ENCODE peak calls at places on chromosomes 1 and 21, in six cellular contexts. Z, I, S, K, V and X are unnamed samples.
A peak's percentile ranks its signal among the peaks of the same experiment; 100 is the strongest.

GRCh38 chr1:55965981-55966461 is 613.3 kb downstream of the PLPP3 start:
- DNase-seq in K (no peak), S (no peak), V (no peak), Z (no peak), I (no peak), X (no peak)

GRCh38 chr1:47334765-47335435 is 1.3 kb downstream of the CMPK1 start:
- DNase-seq in Z (no peak), S (no peak), K (no peak), V (no peak), I (no peak), X (no peak)

GRCh38 chr1:55476445-55477015 is 261.4 kb upstream of the USP24 start:
- DNase-seq in K (no peak), Z (no peak), S (peak; percentile 30), I (no peak), V (no peak), X (no peak)

GRCh38 chr1:203065191-203065590 is 20.6 kb downstream of the MYOG start:
- DNase-seq in V (no peak), I (peak; percentile 65), S (no peak), K (no peak), Z (no peak), X (no peak)

GRCh38 chr1:106613106-106613505 is 443.4 kb upstream of the PRMT6 start:
- DNase-seq in I (no peak), Z (no peak), S (no peak), K (no peak), V (no peak), X (no peak)

GRCh38 chr1:2948751-2949680 is 72.3 kb upstream of the ACTRT2 start:
- DNase-seq in Z (no peak), S (no peak), I (no peak), V (no peak), K (no peak), X (peak; percentile 30)

GRCh38 chr1:6972390-6972789 is 187.1 kb downstream of the CAMTA1 start:
- DNase-seq in Z (no peak), V (no peak), K (no peak), S (no peak), I (no peak), X (no peak)

GRCh38 chr1:147665521-147665920 is 4.8 kb downstream of the ACP6 start:
- DNase-seq in K (no peak), I (no peak), S (no peak), V (no peak), Z (no peak), X (no peak)

GRCh38 chr1:179550753-179551682 is 24.7 kb downstream of the NPHS2 start:
- DNase-seq in S (no peak), V (no peak), K (no peak), I (no peak), Z (no peak), X (no peak)

GRCh38 chr1:59046730-59047157 is 250.2 kb upstream of the FGGY start:
- DNase-seq in I (no peak), K (no peak), Z (peak; percentile 79), V (no peak), S (no peak), X (no peak)

DNA sequence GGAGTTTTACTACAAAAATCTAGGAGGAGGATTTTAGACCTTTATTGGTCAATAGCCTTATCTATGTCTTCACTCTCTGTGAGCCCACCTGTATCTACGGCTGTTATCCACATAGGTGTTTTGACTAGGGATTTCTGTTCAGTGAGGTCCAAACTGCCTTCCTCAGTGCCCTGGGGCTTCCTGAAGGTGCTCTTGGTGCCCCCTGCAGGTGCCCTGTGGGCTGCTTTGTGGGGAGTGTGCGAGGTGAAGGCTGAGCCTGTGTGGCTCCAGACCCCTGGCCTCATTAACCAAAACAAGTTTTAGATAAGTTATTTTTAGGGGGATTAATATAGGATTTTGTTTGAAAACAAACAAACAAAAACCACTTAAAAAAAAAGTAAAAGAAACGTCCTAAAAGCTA is 122.5 kb downstream of the KIF26B start:
- DNase-seq in V (no peak), Z (no peak), K (no peak), I (no peak), S (no peak), X (no peak)
- TF ChIP-seq CTCF in V (peak; percentile 9), Z (no peak), K (no peak), I (no peak), S (no peak), X (peak; percentile 27)

GRCh38 chr21:41873005-41873404 is 6.1 kb downstream of the PRDM15 start:
- DNase-seq in V (no peak), S (no peak), I (no peak), Z (no peak), K (no peak), X (no peak)
- TF ChIP-seq CTCF in V (no peak), S (no peak), I (no peak), Z (no peak), K (no peak), X (no peak)

GRCh38 chr1:151164732-151165280 is 896 bp downstream of the LYSMD1 start:
- DNase-seq in I (no peak), V (no peak), S (no peak), K (no peak), Z (no peak), X (peak; percentile 59)

GRCh38 chr1:151166506-151166956 is 587 bp downstream of the SCNM1 start:
- DNase-seq in K (no peak), V (no peak), S (no peak), I (no peak), Z (no peak), X (no peak)

GRCh38 chr1:151167116-151167515 is 1.2 kb downstream of the SCNM1 start:
- DNase-seq in Z (no peak), I (no peak), V (no peak), S (no peak), K (no peak), X (no peak)

GRCh38 chr1:151165281-151165737 is 393 bp downstream of the LYSMD1 start:
- DNase-seq in K (no peak), S (peak; percentile 59), I (peak; percentile 52), Z (no peak), V (no peak), X (no peak)

GRCh38 chr1:151165738-151166505 is at the start of the genes LYSMD1 and SCNM1:
- DNase-seq in I (peak; percentile 97), K (peak; percentile 97), S (peak; percentile 98), Z (peak; percentile 94), V (peak; percentile 96), X (peak; percentile 97)
- TF ChIP-seq CTCF in I (no peak), K (peak; percentile 6), S (no peak), Z (no peak), V (no peak), X (no peak)

DNA sequence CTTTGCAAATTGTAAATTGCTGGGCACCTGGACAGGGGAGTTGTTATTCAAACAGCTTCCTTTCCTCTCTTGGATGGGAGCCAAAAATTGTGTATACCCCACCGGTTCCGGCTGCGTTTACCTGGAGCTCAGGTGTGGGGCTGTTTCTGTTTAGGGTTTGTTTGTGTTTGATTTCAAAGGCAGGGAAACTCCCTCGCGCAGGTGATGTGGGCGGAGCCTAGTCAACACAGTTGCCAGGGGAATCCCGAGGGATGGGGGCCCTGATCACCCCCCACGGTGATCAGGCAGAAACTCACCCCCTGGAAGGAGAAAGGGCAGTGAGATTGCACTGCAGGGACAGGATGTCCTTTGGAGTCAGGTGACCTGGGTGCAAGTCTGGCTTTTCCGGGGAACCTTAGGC is 28.3 kb downstream of the CDCP2 start:
- DNase-seq in S (no peak), Z (no peak), I (no peak), V (no peak), K (no peak), X (no peak)
- TF ChIP-seq CTCF in S (no peak), Z (no peak), I (no peak), V (no peak), K (no peak), X (no peak)

DNA sequence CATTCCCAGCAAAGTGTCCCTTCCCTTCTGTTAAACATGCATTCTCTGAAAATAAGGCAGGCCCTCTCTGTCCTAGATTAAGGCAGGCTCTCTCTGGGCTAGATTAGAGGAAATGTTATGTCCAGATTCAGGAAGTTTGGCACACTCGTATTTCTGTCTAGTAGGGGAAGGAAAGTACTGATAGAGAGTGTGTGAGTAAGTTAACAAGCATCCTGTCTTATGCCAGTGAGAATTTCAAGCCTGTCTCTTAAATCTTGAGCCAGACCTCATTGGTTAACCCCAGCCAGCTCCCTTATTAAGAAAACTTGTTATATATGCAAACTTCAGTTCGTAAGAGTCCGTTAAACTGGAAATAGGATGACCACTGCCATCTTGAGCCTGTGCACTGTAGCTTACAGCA is 31.6 kb downstream of the IGSF5 start:
- DNase-seq in V (no peak), K (no peak), Z (no peak), S (no peak), I (no peak), X (no peak)
- TF ChIP-seq CTCF in V (no peak), K (no peak), Z (no peak), S (no peak), I (no peak), X (no peak)

DNA sequence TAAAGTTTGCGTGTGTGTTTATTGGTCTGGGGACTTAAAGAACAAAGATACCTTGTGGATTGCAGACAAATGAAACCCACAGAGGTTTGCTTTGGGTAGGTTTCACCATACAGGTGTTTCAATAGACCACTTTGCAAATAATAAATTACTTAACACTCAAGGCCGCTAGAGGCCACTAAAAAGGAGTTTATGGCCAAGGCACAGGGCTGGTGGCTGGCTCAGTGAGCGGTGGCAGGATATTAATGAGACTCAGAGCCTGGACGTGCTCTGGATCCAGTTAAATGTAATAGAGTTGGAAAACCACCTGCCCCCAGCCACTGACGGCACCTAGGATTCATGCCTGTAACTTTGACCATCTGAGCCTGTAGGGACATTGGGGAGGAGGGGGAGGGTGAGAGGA is 44.5 kb downstream of the LRRC38 start:
- DNase-seq in S (peak; percentile 24), V (no peak), K (no peak), I (peak; percentile 23), Z (peak; percentile 30), X (no peak)
- TF ChIP-seq CTCF in S (peak; percentile 32), V (no peak), K (no peak), I (peak; percentile 43), Z (no peak), X (no peak)